ENCODE peak calls at places on chromosomes 3 and 15, in seven cellular contexts. O, B, W, R, C, E and Q are unnamed samples.

GRCh38 chr3:100647673-100648072 is 38.3 kb downstream of the ADGRG7 start:
- DNase-seq in O (no peak), B (no peak), W (no peak), R (no peak), C (no peak), E (no peak), Q (no peak)

GRCh38 chr15:90819390-90819789 is 49.0 kb upstream of the FURIN start:
- DNase-seq in O (no peak), B (no peak), W (no peak), R (no peak), C (no peak), E (no peak), Q (no peak)

GRCh38 chr3:21170964-21171363 is 580.0 kb downstream of the ZNF385D start:
- DNase-seq in O (no peak), B (peak; percentile 8), W (no peak), R (peak; percentile 34), C (peak; percentile 73), E (no peak), Q (no peak)

GRCh38 chr15:47717036-47717611 is at the start of gene SEMA6D:
- DNase-seq in O (peak; percentile 85), B (peak; percentile 83), W (peak; percentile 79), R (peak; percentile 85), C (peak; percentile 94), E (peak; percentile 93), Q (peak; percentile 64)

GRCh38 chr15:52261498-52262242 is 33.9 kb downstream of the MYO5C start:
- DNase-seq in O (peak; percentile 77), B (peak; percentile 82), W (peak; percentile 70), R (peak; percentile 96), C (peak; percentile 99), E (peak; percentile 81), Q (peak; percentile 79)

GRCh38 chr3:114351822-114352145 is 58.0 kb downstream of the TIGIT start:
- DNase-seq in O (no peak), B (no peak), W (no peak), R (no peak), C (peak; percentile 31), E (no peak), Q (peak; percentile 77)

GRCh38 chr3:131217296-131217741 is 164.3 kb upstream of the NUDT16 start:
- DNase-seq in O (no peak), B (no peak), W (no peak), R (no peak), C (no peak), E (peak; percentile 12), Q (no peak)

GRCh38 chr3:106198828-106199194 is 330.0 kb upstream of the CBLB start:
- DNase-seq in O (peak; percentile 81), B (no peak), W (no peak), R (no peak), C (no peak), E (no peak), Q (no peak)

GRCh38 chr3:170056710-170057454 is 19.1 kb downstream of the GPR160 start:
- DNase-seq in O (no peak), B (no peak), W (peak; percentile 13), R (no peak), C (no peak), E (no peak), Q (no peak)

GRCh38 chr15:42203891-42204290 is 4.2 kb downstream of the VPS39 start:
- DNase-seq in O (no peak), B (no peak), W (no peak), R (no peak), C (no peak), E (no peak), Q (peak; percentile 77)

GRCh38 chr15:72344602-72345001 is 24.6 kb upstream of the CELF6 start:
- DNase-seq in O (no peak), B (no peak), W (no peak), R (no peak), C (no peak), E (no peak), Q (no peak)

GRCh38 chr15:58805095-58805494 is 34.0 kb downstream of the MINDY2 start:
- DNase-seq in O (peak; percentile 23), B (no peak), W (no peak), R (no peak), C (no peak), E (peak; percentile 50), Q (no peak)

GRCh38 chr3:76998555-76998954 is 41.3 kb upstream of the ROBO2 start:
- DNase-seq in O (no peak), B (no peak), W (no peak), R (no peak), C (no peak), E (no peak), Q (no peak)

GRCh38 chr15:77009646-77010311 is 14.9 kb downstream of the PSTPIP1 start:
- DNase-seq in O (peak; percentile 14), B (no peak), W (no peak), R (no peak), C (no peak), E (no peak), Q (no peak)

GRCh38 chr3:51099794-51100542 is 285.1 kb upstream of the MANF start:
- DNase-seq in O (peak; percentile 47), B (peak; percentile 23), W (peak; percentile 67), R (peak; percentile 64), C (peak; percentile 74), E (peak; percentile 46), Q (peak; percentile 55)

GRCh38 chr15:70187331-70187730 is 89.6 kb upstream of the TLE3 start:
- DNase-seq in O (no peak), B (no peak), W (no peak), R (no peak), C (no peak), E (no peak), Q (no peak)

GRCh38 chr15:70190296-70190695 is 92.6 kb upstream of the TLE3 start:
- DNase-seq in O (no peak), B (no peak), W (no peak), R (no peak), C (no peak), E (no peak), Q (no peak)

GRCh38 chr15:70186152-70186551 is 88.4 kb upstream of the TLE3 start:
- DNase-seq in O (no peak), B (no peak), W (no peak), R (no peak), C (no peak), E (no peak), Q (no peak)

GRCh38 chr15:70189826-70190225 is 92.1 kb upstream of the TLE3 start:
- DNase-seq in O (no peak), B (no peak), W (no peak), R (no peak), C (no peak), E (no peak), Q (peak; percentile 29)

DNA sequence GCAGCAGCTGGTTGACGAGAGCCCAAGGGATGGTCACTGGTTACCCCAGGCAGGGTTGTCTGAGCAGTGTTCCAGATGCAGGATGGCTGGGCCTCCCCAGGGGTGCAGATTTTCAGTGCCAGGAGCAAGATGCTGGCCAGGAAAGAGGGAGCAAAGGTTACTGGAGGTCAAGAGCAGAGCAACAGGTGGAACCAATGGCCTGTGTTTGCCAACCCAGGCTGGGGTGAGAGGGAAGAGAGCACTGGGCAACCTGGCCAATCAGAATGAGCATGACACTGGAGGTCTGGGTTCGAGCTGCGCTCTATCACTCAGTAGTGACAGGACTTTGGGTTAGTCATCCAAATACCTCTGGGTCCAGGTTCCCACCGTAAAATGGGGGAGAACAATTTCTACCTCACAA is 90.6 kb upstream of the TLE3 start:
- DNase-seq in O (no peak), B (no peak), W (no peak), R (no peak), C (no peak), E (no peak), Q (no peak)
- H3K4ac ChIP-seq in O (no peak overlapping the region), B (no peak overlapping the region), W (no peak overlapping the region), R (no peak overlapping the region), C (no peak overlapping the region), E (no peak overlapping the region), Q (no peak overlapping the region)

DNA sequence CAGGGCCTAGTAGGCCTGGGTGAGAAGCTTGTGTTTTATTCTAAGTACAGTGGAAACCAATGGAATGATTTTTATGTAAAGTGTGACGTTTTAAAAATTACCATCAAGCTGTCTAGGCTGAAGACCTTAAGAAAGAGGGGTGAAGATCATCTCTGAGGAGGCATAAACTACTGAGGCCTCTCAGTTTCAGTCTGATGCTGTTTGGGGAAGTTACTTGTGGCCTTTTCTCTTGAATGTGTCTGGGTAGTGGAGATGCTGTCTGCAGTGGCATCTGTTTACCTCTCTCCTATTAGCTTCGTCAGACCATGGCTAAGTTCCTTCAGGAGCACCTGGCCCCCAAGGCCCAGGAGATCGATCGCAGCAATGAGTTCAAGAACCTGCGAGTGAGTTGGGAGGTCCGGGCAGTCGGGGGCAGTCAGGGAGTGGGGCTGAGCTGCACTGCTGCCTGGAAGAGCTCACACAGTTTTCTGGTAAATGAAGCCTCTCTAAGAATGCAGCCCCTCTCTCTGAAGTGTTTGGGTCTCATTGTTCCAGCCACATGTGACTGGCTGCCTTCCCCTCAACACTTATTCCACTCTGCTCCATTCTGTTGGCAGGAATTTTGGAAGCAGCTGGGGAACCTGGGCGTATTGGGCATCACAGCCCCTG is 1.9 kb downstream of the IVD start:
- DNase-seq in O (no peak), B (no peak), W (no peak), R (no peak), C (no peak), E (no peak), Q (no peak)
- H3K27ac ChIP-seq in O (no peak overlapping the region), B (no peak overlapping the region), W (no peak overlapping the region), R (no peak overlapping the region), C (no peak overlapping the region), E (no peak overlapping the region), Q (no peak overlapping the region)

DNA sequence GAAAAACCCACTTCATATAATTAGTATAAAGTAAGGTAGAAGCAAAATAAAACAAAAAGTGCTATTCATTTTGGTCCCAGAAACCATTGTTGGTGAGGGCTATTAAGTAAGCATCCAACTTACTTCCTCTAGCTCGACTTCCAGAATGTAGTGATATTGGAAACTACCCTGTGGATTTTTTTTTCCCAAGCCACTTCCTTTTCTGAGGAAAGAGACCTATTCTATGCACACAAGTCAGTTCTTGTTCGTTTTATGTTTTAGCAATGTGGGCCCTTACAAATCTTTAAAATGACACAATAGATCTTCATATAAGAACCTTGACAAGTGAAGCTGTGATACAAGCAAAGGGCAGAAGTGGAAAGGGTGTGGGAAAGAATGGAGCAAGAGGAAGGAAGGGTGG is 402.0 kb upstream of the TBL1XR1 start:
- DNase-seq in O (no peak), B (no peak), W (no peak), R (no peak), C (no peak), E (no peak), Q (peak; percentile 17)
- H2BK5ac ChIP-seq in O (no peak overlapping the region), B (no peak overlapping the region), W (peak overlapping the region; percentile 38), R (no peak overlapping the region), C (no peak overlapping the region), E (no peak overlapping the region), Q (no peak overlapping the region)

GRCh38 chr3:33909547-33909946 is 111.1 kb downstream of the PDCD6IP start:
- DNase-seq in O (no peak), B (no peak), W (no peak), R (no peak), C (no peak), E (no peak), Q (no peak)

GRCh38 chr3:33914731-33915389 is 116.4 kb downstream of the PDCD6IP start:
- DNase-seq in O (no peak), B (no peak), W (no peak), R (no peak), C (no peak), E (no peak), Q (no peak)

GRCh38 chr3:33908209-33908851 is 109.9 kb downstream of the PDCD6IP start:
- DNase-seq in O (no peak), B (no peak), W (no peak), R (no peak), C (no peak), E (no peak), Q (no peak)

GRCh38 chr3:33915796-33916589 is 117.6 kb downstream of the PDCD6IP start:
- DNase-seq in O (peak; percentile 28), B (no peak), W (no peak), R (no peak), C (peak; percentile 63), E (peak; percentile 9), Q (peak; percentile 27)

GRCh38 chr3:33911525-33912322 is 113.3 kb downstream of the PDCD6IP start:
- DNase-seq in O (peak; percentile 65), B (no peak), W (no peak), R (no peak), C (peak; percentile 23), E (peak; percentile 42), Q (peak; percentile 16)
- H3K4ac ChIP-seq in O (no peak overlapping the region), B (no peak overlapping the region), W (no peak overlapping the region), R (no peak overlapping the region), C (no peak overlapping the region), E (no peak overlapping the region), Q (no peak overlapping the region)